ENCODE peak calls at places on chromosomes 12 and 14, in seven cellular contexts. One of them, this sample, is unnamed.

GRCh38 chr14:101945171-101945570 is 19.2 kb upstream of the DYNC1H1 start:
- DNase-seq in HT-29: no peak
- DNase-seq in fibroblast of mammary gland: no peak
- DNase-seq in left cardiac atrium: no peak
- DNase-seq in EH: no peak
- DNase-seq in 8988T: no peak
- DNase-seq in AG04449: no peak
- DNase-seq in this sample: no peak

GRCh38 chr14:68857671-68858070 is 64.8 kb upstream of the ZFP36L1 start:
- DNase-seq in AG04449: no peak
- DNase-seq in fibroblast of mammary gland: no peak
- DNase-seq in HT-29: no peak
- DNase-seq in left cardiac atrium: no peak
- DNase-seq in 8988T: no peak
- DNase-seq in EH: no peak
- DNase-seq in this sample: no peak

GRCh38 chr14:88983755-88984154 is 159.3 kb downstream of the TTC8 start:
- DNase-seq in EH: peak; percentile 91
- DNase-seq in AG04449: peak; percentile 68
- DNase-seq in fibroblast of mammary gland: peak; percentile 95
- DNase-seq in HT-29: no peak
- DNase-seq in left cardiac atrium: no peak
- DNase-seq in 8988T: no peak
- DNase-seq in this sample: peak; percentile 92

GRCh38 chr14:22977684-22978486 is 4.5 kb downstream of the AJUBA start:
- DNase-seq in 8988T: peak; percentile 68
- DNase-seq in AG04449: peak; percentile 57
- DNase-seq in fibroblast of mammary gland: peak; percentile 55
- DNase-seq in left cardiac atrium: peak; percentile 56
- DNase-seq in EH: peak; percentile 93
- DNase-seq in HT-29: peak; percentile 77
- DNase-seq in this sample: peak; percentile 98

GRCh38 chr12:110501378-110501721 is 561 bp downstream of the VPS29 start:
- DNase-seq in left cardiac atrium: peak; percentile 38
- DNase-seq in EH: peak; percentile 74
- DNase-seq in 8988T: no peak
- DNase-seq in fibroblast of mammary gland: peak; percentile 48
- DNase-seq in HT-29: no peak
- DNase-seq in AG04449: no peak
- DNase-seq in this sample: peak; percentile 50

GRCh38 chr14:94125659-94126418 is 3.6 kb downstream of the IFI27L2 start:
- DNase-seq in left cardiac atrium: no peak
- DNase-seq in EH: no peak
- DNase-seq in 8988T: no peak
- DNase-seq in fibroblast of mammary gland: no peak
- DNase-seq in AG04449: no peak
- DNase-seq in HT-29: no peak
- DNase-seq in this sample: no peak

GRCh38 chr12:104333692-104334255 is 30.2 kb downstream of the EID3 start:
- DNase-seq in EH: no peak
- DNase-seq in 8988T: no peak
- DNase-seq in fibroblast of mammary gland: no peak
- DNase-seq in HT-29: no peak
- DNase-seq in AG04449: no peak
- DNase-seq in left cardiac atrium: no peak
- DNase-seq in this sample: no peak

GRCh38 chr14:70282666-70283065 is 76.8 kb downstream of the COX16 start:
- DNase-seq in HT-29: no peak
- DNase-seq in 8988T: no peak
- DNase-seq in left cardiac atrium: no peak
- DNase-seq in fibroblast of mammary gland: no peak
- DNase-seq in AG04449: no peak
- DNase-seq in EH: no peak
- DNase-seq in this sample: no peak

GRCh38 chr12:40726366-40726765 is 34.1 kb downstream of the CNTN1 start:
- DNase-seq in EH: no peak
- DNase-seq in AG04449: no peak
- DNase-seq in HT-29: no peak
- DNase-seq in left cardiac atrium: no peak
- DNase-seq in fibroblast of mammary gland: no peak
- DNase-seq in 8988T: no peak
- DNase-seq in this sample: no peak

GRCh38 chr14:103847954-103848719 is 762 bp upstream of the PPP1R13B start:
- DNase-seq in 8988T: no peak
- DNase-seq in HT-29: no peak
- DNase-seq in fibroblast of mammary gland: no peak
- DNase-seq in EH: no peak
- DNase-seq in AG04449: no peak
- DNase-seq in left cardiac atrium: peak; percentile 53
- DNase-seq in this sample: peak; percentile 40

GRCh38 chr12:121611306-121611705 is 15.0 kb upstream of the ORAI1 start:
- DNase-seq in fibroblast of mammary gland: no peak
- DNase-seq in EH: no peak
- DNase-seq in left cardiac atrium: no peak
- DNase-seq in HT-29: no peak
- DNase-seq in 8988T: no peak
- DNase-seq in AG04449: no peak
- DNase-seq in this sample: no peak

GRCh38 chr12:88472775-88473174 is 107.5 kb downstream of the KITLG start:
- DNase-seq in EH: peak; percentile 63
- DNase-seq in AG04449: no peak
- DNase-seq in fibroblast of mammary gland: peak; percentile 74
- DNase-seq in 8988T: no peak
- DNase-seq in HT-29: no peak
- DNase-seq in left cardiac atrium: no peak
- DNase-seq in this sample: peak; percentile 36

GRCh38 chr14:39247256-39247655 is 13.5 kb downstream of the MIA2 start:
- DNase-seq in AG04449: peak; percentile 54
- DNase-seq in fibroblast of mammary gland: peak; percentile 95
- DNase-seq in 8988T: no peak
- DNase-seq in left cardiac atrium: no peak
- DNase-seq in HT-29: no peak
- DNase-seq in EH: peak; percentile 85
- DNase-seq in this sample: peak; percentile 87

GRCh38 chr12:105031061-105031807 is 45.1 kb downstream of the NOPCHAP1 start:
- DNase-seq in HT-29: no peak
- DNase-seq in AG04449: no peak
- DNase-seq in left cardiac atrium: no peak
- DNase-seq in 8988T: no peak
- DNase-seq in fibroblast of mammary gland: no peak
- DNase-seq in EH: no peak
- DNase-seq in this sample: no peak

GRCh38 chr12:52686063-52686462 is 5.9 kb upstream of the KRT1 start:
- DNase-seq in 8988T: no peak
- DNase-seq in HT-29: no peak
- DNase-seq in left cardiac atrium: no peak
- DNase-seq in EH: no peak
- DNase-seq in AG04449: no peak
- DNase-seq in fibroblast of mammary gland: no peak
- DNase-seq in this sample: no peak

GRCh38 chr12:7145671-7146070 is 15.5 kb downstream of the CLSTN3 start:
- DNase-seq in left cardiac atrium: no peak
- DNase-seq in HT-29: no peak
- DNase-seq in AG04449: no peak
- DNase-seq in fibroblast of mammary gland: no peak
- DNase-seq in EH: no peak
- DNase-seq in 8988T: no peak
- DNase-seq in this sample: no peak

GRCh38 chr14:92701826-92702225 is 46.6 kb downstream of the LGMN start:
- DNase-seq in fibroblast of mammary gland: no peak
- DNase-seq in HT-29: no peak
- DNase-seq in 8988T: no peak
- DNase-seq in left cardiac atrium: no peak
- DNase-seq in EH: no peak
- DNase-seq in AG04449: no peak
- DNase-seq in this sample: no peak

GRCh38 chr14:73696466-73697390 is 17.5 kb downstream of the PNMA1 start:
- DNase-seq in 8988T: no peak
- DNase-seq in fibroblast of mammary gland: peak; percentile 90
- DNase-seq in left cardiac atrium: no peak
- DNase-seq in AG04449: no peak
- DNase-seq in HT-29: peak; percentile 32
- DNase-seq in EH: peak; percentile 84
- DNase-seq in this sample: peak; percentile 57

GRCh38 chr14:94342334-94342934 is 19.3 kb upstream of the SERPINA6 start:
- DNase-seq in left cardiac atrium: peak; percentile 94
- DNase-seq in AG04449: peak; percentile 98
- DNase-seq in fibroblast of mammary gland: peak; percentile 100
- DNase-seq in HT-29: peak; percentile 88
- DNase-seq in EH: peak; percentile 99
- DNase-seq in 8988T: peak; percentile 37
- DNase-seq in this sample: peak; percentile 94

GRCh38 chr12:129971721-129972120 is 67.9 kb upstream of the TMEM132D start:
- DNase-seq in HT-29: no peak
- DNase-seq in fibroblast of mammary gland: no peak
- DNase-seq in EH: no peak
- DNase-seq in left cardiac atrium: no peak
- DNase-seq in 8988T: no peak
- DNase-seq in AG04449: no peak
- DNase-seq in this sample: no peak

GRCh38 chr12:6264402-6265037 is 46.0 kb upstream of the PLEKHG6 start:
- DNase-seq in HT-29: peak; percentile 59
- DNase-seq in left cardiac atrium: no peak
- DNase-seq in AG04449: no peak
- DNase-seq in 8988T: no peak
- DNase-seq in fibroblast of mammary gland: no peak
- DNase-seq in EH: no peak
- DNase-seq in this sample: no peak

GRCh38 chr12:29145372-29146170 is 3.5 kb upstream of the FAR2 start:
- DNase-seq in HT-29: no peak
- DNase-seq in 8988T: no peak
- DNase-seq in AG04449: no peak
- DNase-seq in EH: no peak
- DNase-seq in fibroblast of mammary gland: no peak
- DNase-seq in left cardiac atrium: no peak
- DNase-seq in this sample: no peak

GRCh38 chr12:43550831-43551270 is 1.2 kb downstream of the ADAMTS20 start:
- DNase-seq in EH: no peak
- DNase-seq in HT-29: no peak
- DNase-seq in left cardiac atrium: no peak
- DNase-seq in AG04449: no peak
- DNase-seq in 8988T: no peak
- DNase-seq in fibroblast of mammary gland: no peak
- DNase-seq in this sample: no peak

GRCh38 chr14:89372156-89372555 is 44.9 kb downstream of the FOXN3 start:
- DNase-seq in fibroblast of mammary gland: no peak
- DNase-seq in left cardiac atrium: no peak
- DNase-seq in EH: peak; percentile 65
- DNase-seq in HT-29: no peak
- DNase-seq in 8988T: no peak
- DNase-seq in AG04449: no peak
- DNase-seq in this sample: no peak

GRCh38 chr12:115172521-115172920 is 488.5 kb upstream of the TBX3 start:
- DNase-seq in EH: peak; percentile 98
- DNase-seq in 8988T: no peak
- DNase-seq in left cardiac atrium: no peak
- DNase-seq in HT-29: no peak
- DNase-seq in AG04449: peak; percentile 54
- DNase-seq in fibroblast of mammary gland: peak; percentile 62
- DNase-seq in this sample: no peak

This sample was measured in amniotic epithelial cell.